ENCODE peak calls at places on chromosomes 6 and 20, in six cellular contexts. D is HCT116, H is endothelial cell of umbilical vein, N is mammary epithelial cell, Z is neuronal stem cell, L is IMR-90. T is an unnamed sample. For H3K9me3, the result is how much of the 10 kb centered on the place peaks cover.

GRCh38 chr20:9306521-9306920 is 207.9 kb upstream of the LAMP5 start:
- DNase-seq in D (no peak), H (no peak), N (peak), Z (no peak), L (peak), T (peak)

GRCh38 chr6:109743739-109744138 is 52.6 kb downstream of the FIG4 start:
- DNase-seq in D (no peak), H (peak), N (peak), Z (no peak), L (peak), T (peak)

GRCh38 chr20:18986895-18987580 is 173.5 kb downstream of the SCP2D1 start:
- DNase-seq in D (no peak), H (no peak), N (no peak), Z (no peak), L (no peak), T (no peak)

GRCh38 chr6:57040011-57040410 is 6.5 kb upstream of the KIAA1586 start:
- DNase-seq in D (peak), H (no peak), N (no peak), Z (no peak), L (no peak), T (peak)

GRCh38 chr20:21523398-21523868 is 9.6 kb upstream of the NKX2-2 start:
- DNase-seq in D (no peak), H (no peak), N (no peak), Z (no peak), L (no peak), T (no peak)

GRCh38 chr6:153872946-153873345 is 166.1 kb upstream of the OPRM1 start:
- DNase-seq in D (no peak), H (no peak), N (no peak), Z (no peak), L (no peak), T (no peak)

GRCh38 chr20:53077373-53078205 is 105.4 kb downstream of the TSHZ2 start:
- DNase-seq in D (no peak), H (peak), N (peak), Z (no peak), L (no peak), T (peak)

GRCh38 chr6:54629132-54629531 is 217.4 kb upstream of the FAM83B start:
- DNase-seq in D (no peak), H (no peak), N (no peak), Z (no peak), L (peak), T (peak)

GRCh38 chr6:19472168-19472567 is 365.0 kb upstream of the ID4 start:
- DNase-seq in D (peak), H (no peak), N (peak), Z (no peak), L (peak), T (peak)

GRCh38 chr6:75819776-75820487 is 70.9 kb downstream of the MYO6 start:
- DNase-seq in D (no peak), H (no peak), N (no peak), Z (no peak), L (no peak), T (no peak)

GRCh38 chr6:104940881-104941693 is 15.8 kb upstream of the LIN28B start:
- DNase-seq in D (no peak), H (peak), N (peak), Z (peak), L (peak), T (peak)

GRCh38 chr6:161169690-161170089 is 104.2 kb downstream of the AGPAT4 start:
- DNase-seq in D (no peak), H (peak), N (peak), Z (no peak), L (peak), T (peak)
- H3K9ac ChIP-seq in D (no peak), H (no peak), N (no peak), Z (no peak), L (no peak), T (no peak)

DNA sequence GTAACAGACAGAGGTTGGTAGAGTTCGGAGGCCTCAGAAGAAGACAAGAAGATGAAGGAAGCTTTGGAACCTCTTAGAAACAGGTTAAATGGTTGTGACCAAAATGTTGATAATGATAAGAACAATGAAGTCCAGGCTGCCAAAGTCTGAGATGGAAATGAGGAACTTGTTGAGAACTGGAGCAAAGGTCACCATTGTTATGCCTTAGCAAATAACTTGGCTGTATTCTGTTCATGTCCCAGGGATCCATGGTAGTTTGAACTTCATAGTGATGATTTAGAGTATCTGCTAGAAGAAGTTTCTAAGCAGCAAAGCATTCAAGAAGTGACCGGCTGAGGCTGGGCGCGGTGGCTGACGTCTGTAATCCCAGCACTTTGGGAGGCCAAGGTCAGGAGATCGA is 11.1 kb upstream of the LSM14B start:
- DNase-seq in D (no peak), H (no peak), N (no peak), Z (no peak), L (no peak), T (no peak)
- H3K9me3 ChIP-seq in D (under half), H (under half), N (under half), Z (under half), L (under half), T (under half)

GRCh38 chr6:69933239-69933638 is 66.9 kb downstream of the COL19A1 start:
- DNase-seq in D (no peak), H (no peak), N (peak), Z (no peak), L (peak), T (peak)

GRCh38 chr6:69936674-69937363 is 70.5 kb downstream of the COL19A1 start:
- DNase-seq in D (no peak), H (no peak), N (no peak), Z (no peak), L (no peak), T (peak)

GRCh38 chr6:69937402-69938131 is 71.2 kb downstream of the COL19A1 start:
- DNase-seq in D (no peak), H (no peak), N (no peak), Z (no peak), L (no peak), T (no peak)

DNA sequence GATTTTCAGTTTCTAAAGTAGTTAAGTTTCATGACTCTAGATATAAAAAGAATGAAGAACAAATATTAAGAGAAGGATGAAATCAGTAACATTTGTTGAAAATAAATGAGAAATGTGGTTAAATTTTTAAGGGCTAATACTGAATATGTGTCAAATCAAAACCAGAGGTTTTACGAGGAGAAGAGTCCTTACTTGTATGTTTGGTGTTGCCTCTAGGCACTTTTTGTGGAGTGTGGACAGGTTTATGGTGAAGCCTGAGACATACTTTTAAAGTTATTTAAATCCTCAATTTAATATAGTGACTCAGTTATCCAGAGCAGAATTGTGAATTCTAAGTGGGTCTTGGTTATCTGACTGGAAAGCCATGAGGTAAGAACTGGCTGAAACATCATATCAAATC is 68.7 kb downstream of the COL19A1 start:
- DNase-seq in D (no peak), H (no peak), N (no peak), Z (no peak), L (no peak), T (no peak)
- H3K9ac ChIP-seq in D (no peak), H (no peak), N (no peak), Z (no peak), L (no peak), T (no peak)

DNA sequence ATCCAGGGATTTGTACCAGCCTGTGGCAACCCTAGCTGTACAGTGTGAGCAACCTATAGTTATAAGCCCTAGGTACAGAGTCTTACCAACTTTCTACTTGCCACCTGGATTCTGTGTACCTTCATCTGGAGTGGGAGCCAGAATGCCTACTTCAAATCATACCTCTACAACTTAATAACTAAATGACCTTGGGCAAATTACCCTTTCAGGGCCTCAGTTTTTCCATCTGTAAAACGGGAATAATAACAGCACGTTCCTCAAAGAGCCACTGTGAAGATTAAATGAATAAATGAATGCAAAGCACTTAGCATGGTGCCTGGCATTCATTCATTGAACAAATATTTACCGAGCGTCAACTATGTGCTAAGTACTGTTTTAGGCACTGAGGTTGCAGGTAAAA is 50.7 kb upstream of the FAM210B start:
- DNase-seq in D (no peak), H (no peak), N (no peak), Z (no peak), L (no peak), T (no peak)
- H3K9me3 ChIP-seq in D (under half), H (under half), N (under half), Z (under half), L (under half), T (under half)

DNA sequence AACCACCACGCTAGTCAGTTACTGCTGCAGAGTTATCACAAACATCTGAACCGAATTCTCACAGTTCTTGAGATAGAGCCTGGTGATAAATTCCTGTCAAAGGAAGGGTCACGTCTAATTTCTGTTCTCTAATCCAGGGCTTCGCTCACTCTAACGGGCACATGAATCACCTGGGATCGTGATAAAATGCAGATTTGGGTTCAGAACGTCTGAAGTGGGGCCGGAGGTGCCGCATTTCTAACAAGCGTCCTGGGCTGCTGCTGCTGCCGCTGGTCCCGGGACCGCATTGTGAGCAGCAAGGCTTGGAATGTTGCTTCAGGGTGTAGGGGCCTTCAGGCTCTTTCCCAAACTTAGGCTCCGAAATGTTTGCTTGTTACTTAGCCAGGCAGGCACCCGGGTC is 264.1 kb downstream of the CDC5L start:
- DNase-seq in D (no peak), H (no peak), N (no peak), Z (no peak), L (no peak), T (no peak)
- H3K9ac ChIP-seq in D (no peak), H (no peak), N (no peak), Z (no peak), L (no peak), T (no peak)

GRCh38 chr20:56014998-56015397 is 9.7 kb upstream of the CBLN4 start:
- DNase-seq in D (no peak), H (no peak), N (no peak), Z (no peak), L (no peak), T (no peak)

GRCh38 chr20:56018750-56019149 is 13.4 kb upstream of the CBLN4 start:
- DNase-seq in D (no peak), H (no peak), N (no peak), Z (no peak), L (no peak), T (no peak)

GRCh38 chr20:56017560-56017959 is 12.2 kb upstream of the CBLN4 start:
- DNase-seq in D (no peak), H (no peak), N (no peak), Z (no peak), L (no peak), T (no peak)

DNA sequence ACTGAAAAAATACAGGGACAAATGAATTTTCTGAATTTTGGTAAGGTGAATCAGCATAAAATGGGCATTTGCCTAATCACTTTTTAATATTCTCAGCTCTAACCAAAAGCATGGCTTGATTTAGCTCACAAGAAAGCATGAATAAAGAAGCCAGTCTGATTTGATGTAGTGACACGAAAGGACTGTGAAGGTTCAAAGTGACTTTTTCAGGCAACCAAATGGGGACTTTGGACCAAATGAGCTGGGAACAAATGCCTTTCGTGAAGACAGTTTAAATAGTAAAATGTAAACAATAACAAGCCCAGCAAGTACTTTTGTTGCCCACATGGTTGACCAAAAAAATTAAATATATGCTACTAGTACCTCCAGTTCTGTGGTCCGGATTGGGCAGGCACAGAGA is 12.9 kb upstream of the CBLN4 start:
- DNase-seq in D (no peak), H (no peak), N (no peak), Z (no peak), L (no peak), T (no peak)
- H3K9me3 ChIP-seq in D (under half), H (under half), N (under half), Z (under half), L (under half), T (under half)

DNA sequence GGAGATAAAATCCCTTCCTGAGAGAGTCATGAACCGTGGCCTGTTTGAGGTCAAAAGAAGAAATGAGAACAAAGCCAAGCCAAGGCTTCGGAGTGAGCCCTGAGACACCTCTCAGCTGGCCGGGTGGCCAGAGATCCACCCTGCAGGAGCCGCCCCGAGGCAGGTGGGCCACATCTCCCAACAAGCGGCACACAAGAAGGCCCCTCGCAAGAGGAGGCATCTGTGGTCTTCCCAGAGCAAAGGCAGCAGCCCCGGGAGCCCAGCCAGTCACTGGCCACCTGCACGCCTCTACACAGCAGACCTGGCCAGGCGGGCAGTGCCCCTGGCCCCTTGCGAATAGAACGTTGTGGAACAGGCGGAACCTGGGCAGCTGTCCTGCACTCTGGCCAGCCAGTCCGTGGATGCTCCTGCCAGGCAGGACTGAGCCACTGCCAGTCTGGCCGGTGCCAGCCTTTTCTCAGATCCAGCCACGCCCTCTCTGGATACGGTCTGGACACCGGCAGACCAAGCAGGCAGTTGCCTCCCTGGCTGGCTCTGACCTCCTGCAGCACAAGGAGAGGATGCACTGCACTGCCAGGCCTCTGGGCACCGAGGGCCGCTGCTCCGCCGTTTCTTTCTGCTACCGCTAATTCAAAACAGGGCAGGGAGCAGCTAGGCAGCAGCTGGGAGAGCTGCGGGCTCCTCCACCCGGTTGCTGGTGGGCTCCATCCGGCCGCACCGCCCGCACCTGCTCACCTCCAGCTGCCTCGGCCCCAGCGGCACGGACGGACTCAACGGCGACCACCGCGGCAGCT is 30.6 kb upstream of the AFDN start:
- DNase-seq in D (no peak), H (no peak), N (no peak), Z (no peak), L (no peak), T (peak)
- H3K9ac ChIP-seq in D (no peak), H (no peak), N (no peak), Z (peak), L (no peak), T (no peak)

T was measured in GM23248.